ENCODE peak calls at places on chromosome 13, in ten cellular contexts. U is psoas muscle, S is breast epithelium, A is adrenal gland, M is ascending aorta, H is Peyer's patch, T is uterus, O is tibial nerve, W is heart left ventricle, J is ovary. K is an unnamed sample. For H3K4me1, the result is how much of the 10 kb centered on the place peaks cover.

GRCh38 chr13:113927661-113928581 is 46.0 kb downstream of the C13orf46 start:
- DNase-seq in O (peak), S (peak), A (no peak), H (peak), W (peak), M (peak), U (peak), J (no peak), T (peak), K (no peak)

GRCh38 chr13:112776354-112776753 is 86.5 kb downstream of the ATP11A start:
- DNase-seq in T (peak), M (peak), J (no peak), W (no peak), U (no peak), O (no peak), S (no peak), H (no peak), A (no peak), K (no peak)

GRCh38 chr13:61765940-61766666 is 350.5 kb upstream of the PCDH20 start:
- DNase-seq in H (no peak), M (no peak), O (no peak), A (no peak), S (no peak), J (no peak), W (no peak), U (no peak), T (no peak), K (no peak)

GRCh38 chr13:42525035-42525504 is 48.9 kb upstream of the TNFSF11 start:
- DNase-seq in A (no peak), J (no peak), W (no peak), O (no peak), T (no peak), M (no peak), U (no peak), S (no peak), H (no peak), K (no peak)

GRCh38 chr13:98202026-98202425 is 25.0 kb upstream of the RNF113B start:
- DNase-seq in U (no peak), W (no peak), S (no peak), O (no peak), M (no peak), T (no peak), H (no peak), A (no peak), J (no peak), K (no peak)

GRCh38 chr13:42116225-42116624 is 67.8 kb downstream of the DGKH start:
- DNase-seq in T (no peak), O (no peak), M (no peak), U (no peak), A (no peak), W (no peak), H (no peak), J (no peak), S (no peak), K (no peak)

GRCh38 chr13:98543380-98544104 is 33.4 kb downstream of the STK24 start:
- DNase-seq in O (no peak), J (no peak), U (no peak), W (no peak), H (no peak), M (no peak), T (no peak), A (no peak), S (no peak), K (no peak)

GRCh38 chr13:43363156-43363918 is 340.0 kb downstream of the DNAJC15 start:
- DNase-seq in J (no peak), T (no peak), O (no peak), U (no peak), S (no peak), A (no peak), H (no peak), M (no peak), W (no peak), K (no peak)

GRCh38 chr13:43153436-43154082 is 130.2 kb downstream of the DNAJC15 start:
- DNase-seq in M (no peak), U (no peak), J (no peak), A (no peak), H (no peak), T (no peak), S (no peak), O (no peak), W (no peak), K (no peak)

GRCh38 chr13:86741762-86742285 is 929.3 kb upstream of the SLITRK5 start:
- DNase-seq in T (no peak), M (no peak), A (no peak), W (no peak), U (no peak), J (no peak), O (no peak), H (no peak), S (no peak), K (no peak)

GRCh38 chr13:46179576-46180368 is 2.2 kb downstream of the LCP1 start:
- DNase-seq in J (no peak), W (peak), A (no peak), T (no peak), O (peak), S (no peak), H (peak), M (no peak), U (peak), K (peak)

GRCh38 chr13:114108141-114108761 is 24.2 kb downstream of the RASA3 start:
- DNase-seq in M (peak), O (no peak), A (peak), W (peak), J (peak), S (peak), T (peak), H (no peak), U (peak), K (peak)

GRCh38 chr13:105442941-105443340 is 1092.5 kb downstream of the EFNB2 start:
- DNase-seq in O (peak), T (no peak), M (no peak), S (no peak), J (no peak), U (no peak), A (no peak), W (no peak), H (no peak), K (no peak)

GRCh38 chr13:37715606-37716015 is 117.0 kb upstream of the POSTN start:
- DNase-seq in S (no peak), J (no peak), U (no peak), A (no peak), H (no peak), M (peak), T (no peak), O (no peak), W (no peak), K (no peak)

GRCh38 chr13:22696433-22696832 is 484.3 kb upstream of the SGCG start:
- DNase-seq in M (no peak), U (no peak), W (no peak), S (no peak), O (no peak), J (no peak), T (no peak), A (no peak), H (no peak), K (no peak)

GRCh38 chr13:43293986-43294880 is 270.8 kb downstream of the DNAJC15 start:
- DNase-seq in J (no peak), H (no peak), M (no peak), O (no peak), W (no peak), S (no peak), A (no peak), T (no peak), U (no peak), K (no peak)

DNA sequence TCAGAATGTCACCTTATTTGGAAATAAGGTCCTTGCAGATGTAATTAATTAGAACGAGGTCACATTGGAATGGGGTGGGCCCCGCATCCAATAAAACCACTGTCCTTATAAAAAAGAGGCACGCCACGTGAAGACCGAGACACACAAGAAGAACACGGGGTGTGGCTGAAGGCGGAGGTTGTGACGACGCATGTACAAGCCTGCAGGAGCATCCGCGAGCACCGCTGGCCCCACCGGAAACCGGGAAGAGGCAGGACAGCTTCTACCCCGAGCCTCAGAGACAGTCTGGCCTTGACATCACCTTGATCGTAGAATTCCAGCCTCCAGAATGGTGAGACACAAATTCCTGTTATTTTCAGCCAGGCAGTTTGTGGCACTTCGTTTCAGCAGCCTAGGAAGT is 177.9 kb downstream of the COL4A1 start:
- DNase-seq in H (no peak), A (no peak), W (no peak), J (no peak), O (no peak), T (no peak), M (no peak), S (no peak), U (no peak), K (no peak)
- H3K4me1 ChIP-seq in H (under half), A (under half), W (under half), J (under half), O (under half), T (under half), M (under half), S (under half), U (under half), K (under half)

GRCh38 chr13:95898256-95898655 is 154.9 kb downstream of the UGGT2 start:
- DNase-seq in S (no peak), A (no peak), H (no peak), W (no peak), U (no peak), J (no peak), M (no peak), O (no peak), T (no peak), K (no peak)
- H3K4me3 ChIP-seq in S (no peak), A (no peak), H (no peak), W (no peak), U (no peak), J (no peak), M (no peak), O (no peak), T (no peak), K (no peak)

GRCh38 chr13:55999709-56000108 is 1141.0 kb upstream of the PRR20A start:
- DNase-seq in H (no peak), S (no peak), W (no peak), A (no peak), O (no peak), T (no peak), J (no peak), U (no peak), M (no peak), K (no peak)
- TF ChIP-seq CTCF in H (no peak), S (no peak), W (no peak), A (no peak), O (no peak), T (no peak), J (no peak), U (no peak), M (no peak), K (no peak)

GRCh38 chr13:110340812-110341444 is 33.8 kb downstream of the COL4A2 start:
- DNase-seq in T (peak), U (peak), H (no peak), S (no peak), J (peak), W (peak), A (peak), M (peak), O (peak), K (peak)

GRCh38 chr13:110339975-110340550 is 33.0 kb downstream of the COL4A2 start:
- DNase-seq in U (no peak), H (no peak), T (no peak), S (no peak), J (no peak), A (peak), W (peak), M (peak), O (no peak), K (no peak)

GRCh38 chr13:110343241-110343865 is 36.3 kb downstream of the COL4A2 start:
- DNase-seq in T (no peak), W (peak), S (no peak), J (no peak), A (peak), O (no peak), H (no peak), M (peak), U (no peak), K (no peak)

GRCh38 chr13:110342474-110342873 is 35.4 kb downstream of the COL4A2 start:
- DNase-seq in S (no peak), M (peak), T (peak), A (no peak), J (no peak), W (peak), U (no peak), H (no peak), O (no peak), K (no peak)

DNA sequence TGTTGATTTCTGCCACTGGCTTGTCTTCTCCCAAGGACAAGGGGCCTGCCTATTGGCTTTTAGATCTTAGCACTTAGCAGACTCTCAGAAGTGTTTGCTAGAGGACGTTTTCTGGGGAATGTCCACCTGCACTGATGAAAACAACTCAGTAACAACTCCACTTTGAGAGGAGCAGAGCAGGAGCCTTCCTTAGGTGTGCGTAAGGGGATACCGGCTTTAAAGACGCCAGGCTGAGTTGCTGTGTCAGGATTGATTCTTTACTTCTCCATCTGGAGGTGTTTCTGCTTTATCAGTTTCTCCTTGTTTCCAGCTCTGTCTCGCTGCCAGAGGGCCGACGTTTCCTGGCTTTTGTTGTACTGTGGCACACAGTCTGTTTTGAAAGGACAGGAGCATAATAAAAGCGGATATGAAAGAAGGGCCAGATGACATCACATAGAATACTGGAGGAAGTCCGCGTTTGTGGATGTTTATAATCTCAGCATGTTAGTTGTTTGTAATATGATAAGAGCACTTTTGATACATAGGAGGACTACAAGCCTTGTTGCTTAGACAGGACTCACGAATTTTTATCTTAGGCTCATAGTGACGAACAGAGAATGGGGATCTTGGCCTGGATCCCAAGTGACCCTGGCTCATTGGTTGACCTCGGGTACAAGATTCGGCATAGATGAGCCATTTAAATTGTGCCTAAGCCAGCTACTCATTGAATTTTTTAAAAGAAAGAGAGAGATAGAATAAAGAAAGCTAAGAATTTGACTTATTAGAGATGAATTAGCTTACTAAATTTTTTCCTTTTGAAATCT is 34.6 kb downstream of the COL4A2 start:
- DNase-seq in W (peak), O (no peak), U (no peak), M (peak), J (peak), A (peak), H (peak), T (peak), S (no peak), K (no peak)
- H3K4me1 ChIP-seq in W (under half), O (half or more), U (under half), M (under half), J (under half), A (under half), H (under half), T (under half), S (under half), K (under half)

GRCh38 chr13:49549289-49549688 is 36.1 kb downstream of the RCBTB1 start:
- DNase-seq in W (no peak), O (no peak), U (no peak), A (no peak), T (no peak), H (no peak), S (no peak), M (no peak), J (no peak), K (no peak)

GRCh38 chr13:49554387-49554786 is 31.0 kb downstream of the RCBTB1 start:
- DNase-seq in H (no peak), O (no peak), W (no peak), J (no peak), T (no peak), S (no peak), U (no peak), A (no peak), M (no peak), K (no peak)

GRCh38 chr13:49553888-49554287 is 31.5 kb downstream of the RCBTB1 start:
- DNase-seq in O (no peak), J (no peak), H (no peak), W (no peak), U (no peak), M (no peak), S (no peak), A (no peak), T (no peak), K (no peak)

GRCh38 chr13:49546559-49546958 is 38.8 kb downstream of the RCBTB1 start:
- DNase-seq in S (no peak), J (no peak), O (no peak), T (no peak), U (no peak), W (no peak), M (no peak), A (no peak), H (no peak), K (no peak)

DNA sequence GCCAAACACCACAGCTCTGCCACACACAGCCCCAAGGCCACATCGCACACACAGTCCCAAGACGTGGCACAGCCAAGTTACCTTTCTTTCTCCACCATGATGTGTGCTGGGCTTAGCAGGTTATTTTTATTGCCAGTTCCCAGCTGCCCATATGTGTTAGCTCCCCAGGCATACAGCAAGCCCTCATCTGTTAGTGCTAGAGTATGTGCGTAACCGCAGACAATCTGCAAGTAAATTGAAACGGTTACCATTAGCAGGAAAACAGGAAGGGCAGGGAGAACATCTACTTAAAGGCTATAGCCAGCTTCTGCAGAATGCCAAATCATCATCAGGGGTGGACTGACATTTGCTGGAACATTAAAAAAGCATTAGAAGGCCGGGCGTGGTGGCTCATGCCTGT is 34.1 kb downstream of the RCBTB1 start:
- DNase-seq in U (no peak), H (no peak), M (no peak), A (no peak), O (no peak), S (no peak), J (no peak), W (no peak), T (no peak), K (no peak)
- H3K4me3 ChIP-seq in U (no peak), H (no peak), M (no peak), A (no peak), O (no peak), S (no peak), J (no peak), W (no peak), T (no peak), K (no peak)

DNA sequence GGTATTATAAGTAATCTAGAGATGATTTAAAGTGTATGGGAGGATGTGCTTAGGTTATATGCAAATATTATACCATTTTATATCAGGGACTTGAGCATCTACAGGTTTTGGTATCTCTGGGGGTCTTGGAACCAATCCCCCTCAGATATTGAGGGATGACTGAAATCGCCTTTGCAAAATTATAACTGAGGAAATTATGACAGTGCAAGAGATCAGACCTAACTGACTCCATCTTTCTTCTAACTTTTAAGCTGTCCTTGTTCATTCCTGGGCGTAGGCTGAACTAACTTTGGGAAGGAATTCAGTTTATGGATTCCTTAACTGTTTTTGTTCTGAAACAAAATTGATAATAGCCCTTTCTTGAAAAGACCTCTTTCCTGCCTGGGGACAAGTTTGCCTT is 190.7 kb upstream of the KL start:
- DNase-seq in T (no peak), O (no peak), J (no peak), H (no peak), M (no peak), S (no peak), U (no peak), W (no peak), A (no peak), K (no peak)
- TF ChIP-seq CTCF in T (no peak), O (no peak), J (no peak), H (no peak), M (no peak), S (no peak), U (no peak), W (no peak), A (no peak), K (no peak)

GRCh38 chr13:100518394-100519062 is 70.1 kb downstream of the GGACT start:
- DNase-seq in M (no peak), A (no peak), S (no peak), U (no peak), T (no peak), H (no peak), W (no peak), J (no peak), O (no peak), K (no peak)
- H3K4me1 ChIP-seq in M (under half), A (under half), S (under half), U (under half), T (under half), H (under half), W (under half), J (under half), O (under half), K (under half)

GRCh38 chr13:20702945-20703784 is at the start of gene IL17D:
- DNase-seq in O (no peak), H (peak), A (no peak), S (no peak), U (peak), J (peak), W (no peak), T (no peak), M (no peak), K (peak)

GRCh38 chr13:20706661-20707060 is 3.2 kb downstream of the IL17D start:
- DNase-seq in J (no peak), O (no peak), H (no peak), A (no peak), W (no peak), S (no peak), M (no peak), U (no peak), T (no peak), K (no peak)

GRCh38 chr13:20702530-20702929 is 969 bp upstream of the IL17D start:
- DNase-seq in O (no peak), W (no peak), U (no peak), H (no peak), A (no peak), J (no peak), T (no peak), S (no peak), M (no peak), K (peak)

GRCh38 chr13:20703785-20704458 is 423 bp downstream of the IL17D start:
- DNase-seq in H (peak), J (peak), A (peak), M (peak), T (peak), W (peak), O (no peak), S (peak), U (peak), K (peak)

GRCh38 chr13:20704459-20705069 is 1.1 kb downstream of the IL17D start:
- DNase-seq in U (no peak), A (no peak), T (no peak), J (no peak), H (no peak), S (no peak), M (no peak), W (no peak), O (no peak), K (no peak)
- H3K4me3 ChIP-seq in U (peak), A (no peak), T (peak), J (peak), H (peak), S (peak), M (peak), W (peak), O (peak), K (no peak)

GRCh38 chr13:99601535-99601934 is 100.3 kb downstream of the TM9SF2 start:
- DNase-seq in U (no peak), O (no peak), J (no peak), H (no peak), S (no peak), A (no peak), T (no peak), M (no peak), W (no peak), K (no peak)
- TF ChIP-seq CTCF in U (no peak), O (no peak), J (no peak), H (no peak), S (no peak), A (no peak), T (no peak), M (no peak), W (no peak), K (no peak)

DNA sequence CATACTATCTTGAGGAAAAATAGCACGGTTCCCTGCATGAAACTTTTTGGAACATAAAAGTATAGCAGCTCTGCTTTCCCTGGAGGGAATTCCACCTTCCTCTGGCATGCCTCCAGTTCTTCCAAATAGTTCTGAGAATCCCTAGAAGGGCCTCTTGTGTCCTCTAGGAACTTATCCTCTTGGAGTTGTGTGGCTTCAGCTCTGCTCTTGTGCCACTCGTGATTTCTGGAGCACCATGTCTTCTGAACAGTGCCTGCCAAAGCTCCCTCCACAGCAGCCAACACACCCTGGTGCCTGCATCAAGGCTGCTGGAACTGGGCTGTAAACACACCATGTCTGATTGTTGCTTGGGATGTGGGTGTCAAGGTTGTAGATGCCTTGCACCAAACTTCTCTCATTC is 65.7 kb upstream of the FLT1 start:
- DNase-seq in T (no peak), U (no peak), S (no peak), W (no peak), A (no peak), O (no peak), M (no peak), H (no peak), J (no peak), K (no peak)
- H3K4me1 ChIP-seq in T (under half), U (under half), S (under half), W (under half), A (under half), O (under half), M (under half), H (under half), J (under half), K (under half)

K was measured in mucosa of descending colon.